ENCODE peak calls at places on chromosome 20, in four cellular contexts. Y is heart right ventricle, S is cardiac fibroblast, A is ascending aorta. V is an unnamed sample.

GRCh38 chr20:46814366-46815232 is 80.0 kb upstream of the EYA2 start:
- DNase-seq in Y (no peak), S (peak), A (no peak), V (peak)

GRCh38 chr20:56285496-56285895 is 37.0 kb downstream of the MC3R start:
- DNase-seq in Y (no peak), S (peak), A (no peak), V (no peak)

GRCh38 chr20:5933802-5934436 is 16.4 kb downstream of the TRMT6 start:
- DNase-seq in Y (no peak), S (peak), A (no peak), V (no peak)

GRCh38 chr20:10634683-10635411 is 39.0 kb downstream of the JAG1 start:
- DNase-seq in Y (no peak), S (peak), A (peak), V (no peak)

GRCh38 chr20:16514145-16514544 is 59.1 kb downstream of the KIF16B start:
- DNase-seq in Y (no peak), S (no peak), A (no peak), V (no peak)

GRCh38 chr20:40706977-40707582 is 18.0 kb upstream of the MAFB start:
- DNase-seq in Y (no peak), S (no peak), A (no peak), V (no peak)

GRCh38 chr20:49567421-49568256 is at the start of gene PTGIS:
- DNase-seq in Y (peak), S (no peak), A (peak), V (no peak)

GRCh38 chr20:58378056-58378455 is 11.0 kb upstream of the VAPB start:
- DNase-seq in Y (no peak), S (no peak), A (no peak), V (no peak)

GRCh38 chr20:10581823-10582222 is 92.0 kb downstream of the JAG1 start:
- DNase-seq in Y (no peak), S (peak), A (no peak), V (no peak)

GRCh38 chr20:3374296-3374695 is 33.2 kb downstream of the DNAAF9 start:
- DNase-seq in Y (no peak), S (no peak), A (no peak), V (no peak)

GRCh38 chr20:63149531-63150207 is 66.3 kb downstream of the YTHDF1 start:
- DNase-seq in Y (peak), S (no peak), A (no peak), V (no peak)

GRCh38 chr20:3766832-3767433 is 620 bp downstream of the ADISSP start:
- DNase-seq in Y (no peak), S (no peak), A (no peak), V (no peak)

GRCh38 chr20:23228912-23229311 is 121.7 kb upstream of the NXT1 start:
- DNase-seq in Y (no peak), S (peak), A (no peak), V (no peak)

GRCh38 chr20:56588996-56589395 is 40.1 kb upstream of the TFAP2C start:
- DNase-seq in Y (no peak), S (no peak), A (no peak), V (no peak)

GRCh38 chr20:19590382-19590781 is 167.7 kb upstream of the RIN2 start:
- DNase-seq in Y (no peak), S (no peak), A (no peak), V (no peak)

GRCh38 chr20:57679113-57679512 is 30.7 kb downstream of the PMEPA1 start:
- DNase-seq in Y (no peak), S (no peak), A (no peak), V (no peak)

GRCh38 chr20:3707508-3707899 is 4.9 kb downstream of the SIGLEC1 start:
- DNase-seq in Y (no peak), S (no peak), A (no peak), V (no peak)

GRCh38 chr20:46118481-46119020 is 437 bp downstream of the CD40 start:
- DNase-seq in Y (peak), S (no peak), A (peak), V (no peak)

GRCh38 chr20:2773812-2774211 is 26.6 kb downstream of the CPXM1 start:
- DNase-seq in Y (no peak), S (no peak), A (no peak), V (no peak)

GRCh38 chr20:51162015-51162414 is 139.1 kb upstream of the KCNG1 start:
- DNase-seq in Y (no peak), S (no peak), A (no peak), V (no peak)

GRCh38 chr20:51164732-51165530 is 142.0 kb upstream of the KCNG1 start:
- DNase-seq in Y (no peak), S (no peak), A (no peak), V (no peak)

GRCh38 chr20:51160821-51161220 is 137.9 kb upstream of the KCNG1 start:
- DNase-seq in Y (no peak), S (no peak), A (no peak), V (no peak)

GRCh38 chr20:51166489-51166888 is 143.6 kb upstream of the KCNG1 start:
- DNase-seq in Y (no peak), S (no peak), A (no peak), V (no peak)

DNA sequence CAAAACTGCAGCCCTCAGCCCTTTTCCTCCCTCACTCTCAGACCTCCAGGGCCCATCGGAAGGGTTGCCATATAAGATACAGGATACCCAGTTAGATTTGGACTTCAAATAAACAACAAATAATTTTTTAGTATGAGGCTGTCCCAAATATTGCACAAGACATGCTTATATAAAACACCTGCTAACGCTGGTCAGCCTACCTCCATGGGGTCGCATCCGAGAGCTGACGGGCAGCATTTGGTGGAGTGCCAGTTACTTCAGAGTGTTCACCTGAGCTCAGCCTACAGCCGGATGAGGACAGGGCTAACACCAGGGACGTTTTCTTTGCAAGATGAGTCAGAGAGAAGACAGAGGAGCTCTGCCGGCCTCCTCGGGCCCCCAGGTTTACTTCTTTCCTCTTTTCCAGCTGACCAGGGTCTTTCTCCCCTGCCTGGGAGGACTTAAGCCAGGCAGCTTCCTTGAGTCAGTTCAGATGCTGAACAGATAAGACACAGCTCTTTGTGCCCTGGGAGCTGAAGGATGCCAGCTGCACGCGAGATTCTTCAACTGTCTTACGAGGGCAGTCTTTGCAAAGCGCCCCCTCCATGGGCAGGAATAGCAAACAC is 141.2 kb upstream of the KCNG1 start:
- DNase-seq in Y (no peak), S (no peak), A (no peak), V (no peak)
- H3K4me3 ChIP-seq in Y (no peak), S (no peak), A (no peak), V (no peak)

DNA sequence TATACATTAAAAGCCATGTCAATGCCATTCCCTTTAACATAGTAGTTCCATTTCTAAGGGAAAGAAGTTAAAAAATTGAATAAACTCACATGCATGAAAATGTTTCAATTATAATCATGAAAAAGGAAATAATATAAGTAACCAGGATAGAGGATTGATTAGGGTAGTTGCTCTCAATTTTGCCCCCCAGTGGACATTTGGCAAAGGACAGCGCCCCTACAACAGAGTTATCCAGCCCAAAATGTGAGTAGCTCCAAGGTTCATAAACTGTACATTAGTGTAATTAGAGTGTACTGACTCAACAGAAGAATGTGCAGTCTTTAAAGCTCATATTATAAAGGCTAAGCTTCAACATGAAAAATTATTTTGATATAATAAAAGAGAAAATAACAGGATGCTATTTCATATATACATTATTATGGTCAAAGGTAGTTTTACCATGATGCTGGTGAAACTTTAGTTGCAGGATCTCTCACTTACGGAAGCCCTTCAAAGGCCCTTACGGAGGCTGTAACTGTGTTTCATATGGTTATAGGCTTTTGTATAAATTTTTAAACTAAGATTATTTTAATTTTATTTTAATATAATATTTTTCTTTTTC is 403.4 kb downstream of the PLCB1 start:
- DNase-seq in Y (no peak), S (peak), A (no peak), V (no peak)
- TF ChIP-seq CTCF in Y (peak), S (peak), A (no peak), V (peak)

DNA sequence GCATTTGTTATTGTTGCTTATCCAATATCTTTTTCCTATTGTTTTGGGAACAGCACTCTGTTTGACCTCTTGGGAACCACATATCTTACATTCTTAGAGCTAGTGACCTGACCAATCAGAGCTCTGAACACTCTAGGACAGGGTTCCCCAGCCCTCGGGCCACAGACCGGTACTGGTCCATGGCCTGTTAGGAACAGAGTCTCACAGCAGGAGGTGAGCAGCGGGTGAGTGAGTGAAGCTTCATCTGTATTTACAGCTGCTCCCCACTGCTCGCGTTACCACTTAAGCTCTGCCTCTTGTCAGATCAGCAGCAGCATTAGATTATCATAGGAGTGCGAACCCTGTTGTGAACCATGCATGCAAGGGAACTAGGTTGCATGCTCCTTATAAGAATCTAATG is 226.0 kb upstream of the TSHZ2 start:
- DNase-seq in Y (no peak), S (no peak), A (no peak), V (no peak)
- H3K4me3 ChIP-seq in Y (no peak), S (no peak), A (no peak), V (no peak)

GRCh38 chr20:33071198-33071597 is 8.2 kb upstream of the BPIFB4 start:
- DNase-seq in Y (no peak), S (no peak), A (no peak), V (no peak)

GRCh38 chr20:33072362-33072761 is 7.1 kb upstream of the BPIFB4 start:
- DNase-seq in Y (no peak), S (no peak), A (no peak), V (no peak)

GRCh38 chr20:33070413-33071053 is 8.9 kb upstream of the BPIFB4 start:
- DNase-seq in Y (no peak), S (no peak), A (no peak), V (no peak)

GRCh38 chr20:33068251-33068939 is 11.0 kb upstream of the BPIFB4 start:
- DNase-seq in Y (no peak), S (no peak), A (no peak), V (no peak)

DNA sequence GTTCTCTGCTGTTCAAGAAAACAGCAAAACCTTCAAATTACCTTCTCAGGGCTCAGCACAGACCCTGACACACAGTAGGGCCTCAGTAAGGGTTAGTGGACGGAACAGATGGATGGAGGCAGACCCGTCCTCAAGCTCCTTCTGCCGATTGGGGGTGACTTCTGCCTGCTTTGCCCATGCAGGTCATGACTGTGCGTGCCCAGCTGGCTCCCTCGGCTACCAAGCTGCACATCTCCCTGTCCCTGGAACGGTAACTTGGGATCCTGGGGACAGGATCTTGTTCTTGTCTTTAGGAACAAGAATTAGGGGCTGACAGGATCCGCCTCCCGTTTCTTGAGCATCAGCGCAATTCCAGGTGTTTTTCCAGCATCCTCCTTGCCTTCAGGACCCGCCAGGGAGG is 9.7 kb upstream of the BPIFB4 start:
- DNase-seq in Y (no peak), S (no peak), A (no peak), V (no peak)
- TF ChIP-seq CTCF in Y (no peak), S (no peak), A (no peak), V (no peak)

GRCh38 chr20:18243802-18244201 is 44.5 kb upstream of the ZNF133 start:
- DNase-seq in Y (no peak), S (no peak), A (no peak), V (no peak)
- H3K4me3 ChIP-seq in Y (no peak), S (no peak), A (no peak), V (no peak)

V was measured in retinal pigment epithelial cell.